ENCODE peak calls at places on chromosomes 4 and X, in six cellular contexts. U is HepG2, K is GM12878, L is K562, I is WTC11, S is H1. M is an unnamed sample.

GRCh38 chrX:117274943-117275342 is 812.2 kb upstream of the CT83 start:
- DNase-seq in U (no peak), K (no peak), L (no peak), I (no peak), S (no peak), M (no peak)

GRCh38 chr4:26753642-26754041 is 107.0 kb upstream of the STIM2 start:
- DNase-seq in U (no peak), K (no peak), L (no peak), I (no peak), S (no peak), M (peak)

GRCh38 chr4:76654084-76654483 is 219.1 kb downstream of the SHROOM3 start:
- DNase-seq in U (no peak), K (no peak), L (no peak), I (no peak), S (no peak), M (no peak)

GRCh38 chrX:20217906-20218305 is 48.8 kb downstream of the RPS6KA3 start:
- DNase-seq in U (no peak), K (no peak), L (peak), I (no peak), S (no peak), M (no peak)

GRCh38 chr4:68734095-68734494 is 63.6 kb upstream of the UGT2B15 start:
- DNase-seq in U (peak), K (peak), L (no peak), I (no peak), S (no peak), M (no peak)

GRCh38 chr4:118993329-118993728 is 104.7 kb downstream of the SYNPO2 start:
- DNase-seq in U (no peak), K (no peak), L (no peak), I (no peak), S (no peak), M (no peak)

GRCh38 chrX:123408856-123409737 is 225.0 kb downstream of the GRIA3 start:
- DNase-seq in U (no peak), K (peak), L (no peak), I (no peak), S (no peak), M (no peak)

GRCh38 chrX:43882294-43882681 is at the start of gene MAOB:
- DNase-seq in U (peak), K (no peak), L (peak), I (peak), S (peak), M (peak)

GRCh38 chrX:127305013-127305412 is 485.5 kb downstream of the PRR32 start:
- DNase-seq in U (no peak), K (no peak), L (no peak), I (no peak), S (no peak), M (no peak)

GRCh38 chr4:107801766-107802211 is 22.9 kb upstream of the SGMS2 start:
- DNase-seq in U (no peak), K (no peak), L (no peak), I (no peak), S (no peak), M (no peak)

GRCh38 chr4:41359069-41359769 is 102.5 kb downstream of the UCHL1 start:
- DNase-seq in U (no peak), K (no peak), L (no peak), I (peak), S (peak), M (peak)

GRCh38 chr4:48985976-48986653 is at the start of gene CWH43:
- DNase-seq in U (no peak), K (no peak), L (no peak), I (peak), S (peak), M (no peak)

GRCh38 chrX:72042860-72043248 is 88.9 kb downstream of the RTL5 start:
- DNase-seq in U (no peak), K (no peak), L (no peak), I (no peak), S (no peak), M (no peak)

GRCh38 chrX:31547816-31548215 is 476.0 kb upstream of the FTHL17 start:
- DNase-seq in U (no peak), K (no peak), L (no peak), I (no peak), S (no peak), M (no peak)

GRCh38 chr4:87209696-87210095 is 10.7 kb downstream of the KLHL8 start:
- DNase-seq in U (no peak), K (peak), L (peak), I (no peak), S (no peak), M (no peak)

GRCh38 chr4:22490718-22491330 is 25.0 kb downstream of the ADGRA3 start:
- DNase-seq in U (peak), K (no peak), L (no peak), I (no peak), S (no peak), M (no peak)

GRCh38 chrX:106039920-106040319 is 1.4 kb upstream of the SERPINA7 start:
- DNase-seq in U (peak), K (no peak), L (no peak), I (peak), S (peak), M (peak)

GRCh38 chrX:151985531-151985930 is 11.1 kb upstream of the GABRE start:
- DNase-seq in U (no peak), K (no peak), L (peak), I (no peak), S (no peak), M (no peak)

GRCh38 chr4:15400911-15401671 is 26.7 kb upstream of the C1QTNF7 start:
- DNase-seq in U (no peak), K (no peak), L (no peak), I (no peak), S (no peak), M (no peak)

GRCh38 chr4:76308548-76308947 is 2.0 kb downstream of the STBD1 start:
- DNase-seq in U (peak), K (no peak), L (peak), I (no peak), S (no peak), M (no peak)

GRCh38 chr4:131304686-131305085 is 1844.4 kb upstream of the PCDH10 start:
- DNase-seq in U (no peak), K (no peak), L (no peak), I (no peak), S (no peak), M (no peak)

GRCh38 chrX:68633981-68634380 is 13.5 kb upstream of the STARD8 start:
- DNase-seq in U (no peak), K (no peak), L (no peak), I (no peak), S (no peak), M (no peak)

GRCh38 chr4:94354474-94354896 is 11.8 kb upstream of the HPGDS start:
- DNase-seq in U (no peak), K (no peak), L (no peak), I (no peak), S (no peak), M (no peak)

GRCh38 chrX:134898450-134898849 is 92.3 kb upstream of the SMIM10 start:
- DNase-seq in U (no peak), K (no peak), L (no peak), I (no peak), S (no peak), M (no peak)

GRCh38 chr4:6880691-6881090 is 28.9 kb upstream of the TBC1D14 start:
- DNase-seq in U (no peak), K (no peak), L (no peak), I (no peak), S (no peak), M (no peak)

GRCh38 chr4:37481547-37482129 is 204.5 kb downstream of the RELL1 start:
- DNase-seq in U (no peak), K (no peak), L (no peak), I (no peak), S (no peak), M (no peak)

GRCh38 chrX:39008554-39008953 is 207.3 kb downstream of the MID1IP1 start:
- DNase-seq in U (no peak), K (no peak), L (no peak), I (no peak), S (no peak), M (no peak)

GRCh38 chr4:153963216-153963615 is 174.3 kb upstream of the SFRP2 start:
- DNase-seq in U (no peak), K (no peak), L (no peak), I (no peak), S (no peak), M (no peak)

GRCh38 chrX:38864165-38864564 is 62.9 kb downstream of the MID1IP1 start:
- DNase-seq in U (no peak), K (no peak), L (no peak), I (no peak), S (no peak), M (no peak)

GRCh38 chr4:8765084-8765483 is 106.6 kb downstream of the HMX1 start:
- DNase-seq in U (no peak), K (no peak), L (no peak), I (peak), S (no peak), M (no peak)

GRCh38 chr4:26030780-26031179 is 116.8 kb downstream of the SMIM20 start:
- DNase-seq in U (no peak), K (no peak), L (no peak), I (no peak), S (no peak), M (no peak)

GRCh38 chr4:76702440-76703122 is 195.4 kb downstream of the SOWAHB start:
- DNase-seq in U (no peak), K (no peak), L (no peak), I (no peak), S (no peak), M (no peak)

GRCh38 chrX:106862972-106863688 is 40.0 kb downstream of the RIPPLY1 start:
- DNase-seq in U (peak), K (no peak), L (peak), I (peak), S (peak), M (peak)

GRCh38 chr4:112736718-112737135 is 99.8 kb downstream of the LARP7 start:
- DNase-seq in U (no peak), K (peak), L (no peak), I (no peak), S (peak), M (no peak)

GRCh38 chr4:3462790-3463415 is at the start of gene DOK7:
- DNase-seq in U (no peak), K (no peak), L (peak), I (peak), S (no peak), M (peak)

GRCh38 chrX:42778096-42778495 is at the start of gene PPP1R2C:
- DNase-seq in U (no peak), K (no peak), L (no peak), I (no peak), S (no peak), M (no peak)

GRCh38 chr4:78551420-78552351 is at the start of gene ANXA3:
- DNase-seq in U (no peak), K (no peak), L (peak), I (peak), S (peak), M (peak)

GRCh38 chr4:73593631-73594241 is 26.5 kb downstream of the RASSF6 start:
- DNase-seq in U (peak), K (no peak), L (peak), I (no peak), S (no peak), M (no peak)

GRCh38 chr4:123651127-123651526 is 254.5 kb downstream of the SPRY1 start:
- DNase-seq in U (no peak), K (no peak), L (no peak), I (no peak), S (no peak), M (no peak)
- TF ChIP-seq SP1 in U (no peak), K (no peak), L (no peak), I (no peak), S (no peak), M (no peak)

DNA sequence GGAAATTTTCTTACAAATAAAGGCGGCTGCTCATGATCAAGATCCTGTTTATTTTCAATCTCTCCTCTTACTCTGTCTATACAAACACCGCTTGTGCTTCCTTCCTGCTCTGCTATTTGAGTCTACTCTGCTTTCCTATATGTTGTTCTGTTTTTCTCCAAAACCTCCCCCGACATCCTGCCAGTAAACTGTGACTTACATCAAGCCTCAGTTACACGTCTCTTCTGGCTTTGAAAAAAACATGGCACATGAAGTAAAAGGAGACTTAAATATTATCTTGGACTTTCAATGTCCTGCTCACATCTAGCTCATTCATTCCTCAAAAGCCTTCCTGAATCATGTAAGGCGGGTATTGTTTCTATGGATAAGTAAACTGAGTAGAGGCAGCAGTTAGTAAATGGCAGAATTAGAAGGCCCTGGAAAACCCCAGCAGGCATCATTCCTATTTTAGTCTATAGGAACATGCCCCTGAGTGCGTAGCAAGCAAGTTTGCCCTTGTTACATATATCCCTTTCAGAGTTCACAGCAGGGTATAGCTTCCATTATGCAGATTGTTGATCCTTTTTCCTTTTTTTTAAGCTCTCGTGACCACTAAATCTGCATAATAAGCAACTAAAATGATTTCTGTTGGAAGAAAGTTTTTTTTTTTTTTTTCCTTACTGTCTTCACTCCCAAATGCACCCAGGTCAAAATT is 280.1 kb downstream of the RAPGEF2 start:
- DNase-seq in U (no peak), K (no peak), L (no peak), I (no peak), S (no peak), M (no peak)
- TF ChIP-seq SP1 in U (no peak), K (no peak), L (no peak), I (no peak), S (no peak), M (no peak)

GRCh38 chr4:185782523-185782922 is 29.5 kb downstream of the SORBS2 start:
- DNase-seq in U (peak), K (no peak), L (no peak), I (no peak), S (no peak), M (no peak)
- TF ChIP-seq SP1 in U (no peak), K (no peak), L (no peak), I (no peak), S (no peak), M (no peak)

DNA sequence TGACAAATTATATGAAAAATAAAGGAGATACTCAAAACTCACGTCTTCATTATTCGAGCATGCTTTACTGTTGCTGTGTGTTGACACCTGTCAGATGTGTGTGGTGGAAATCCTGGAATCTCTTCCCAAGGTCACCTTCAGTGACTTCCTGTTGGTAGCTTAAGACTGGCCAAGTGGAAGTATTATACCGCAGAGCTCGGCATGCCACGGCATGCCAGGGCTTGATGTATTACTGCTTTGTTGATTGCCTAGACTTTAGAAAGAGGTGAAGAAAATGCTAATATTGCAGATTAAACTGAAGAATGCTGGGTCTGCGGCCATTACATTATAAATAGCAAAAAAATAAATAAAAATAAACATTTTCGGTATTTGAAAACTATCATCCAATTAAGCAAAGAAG is 4.6 kb downstream of the TREX2 start:
- DNase-seq in U (no peak), K (no peak), L (no peak), I (no peak), S (no peak), M (no peak)
- TF ChIP-seq SP1 in U (no peak), K (no peak), L (no peak), I (no peak), S (no peak), M (no peak)

GRCh38 chr4:162461952-162462351 is 298.2 kb upstream of the FSTL5 start:
- DNase-seq in U (no peak), K (no peak), L (no peak), I (no peak), S (no peak), M (no peak)
- TF ChIP-seq SP1 in U (no peak), K (no peak), L (no peak), I (no peak), S (no peak), M (no peak)

M was measured in HEK293T.